ENCODE peak calls at places on chromosomes 4 and X, in ten cellular contexts. One of them, this sample, is unnamed.

GRCh38 chr4:15690020-15690809 is 8.6 kb downstream of the FAM200B start:
- DNase-seq in GM12878: no peak
- DNase-seq in A549: peak
- DNase-seq in IMR-90: peak
- DNase-seq in adrenal gland: no peak
- DNase-seq in aorta: no peak
- DNase-seq in ovary: no peak
- DNase-seq in tibial nerve: no peak
- DNase-seq in neural progenitor cell: peak
- DNase-seq in uterus: no peak
- DNase-seq in this sample: no peak

GRCh38 chr4:60913646-60914045 is 286.5 kb upstream of the ADGRL3 start:
- DNase-seq in GM12878: no peak
- DNase-seq in A549: no peak
- DNase-seq in IMR-90: no peak
- DNase-seq in adrenal gland: no peak
- DNase-seq in aorta: no peak
- DNase-seq in ovary: no peak
- DNase-seq in tibial nerve: no peak
- DNase-seq in neural progenitor cell: no peak
- DNase-seq in uterus: no peak
- DNase-seq in this sample: no peak

GRCh38 chr4:16139066-16139945 is 55.5 kb upstream of the PROM1 start:
- DNase-seq in GM12878: no peak
- DNase-seq in A549: no peak
- DNase-seq in IMR-90: no peak
- DNase-seq in adrenal gland: no peak
- DNase-seq in aorta: no peak
- DNase-seq in ovary: no peak
- DNase-seq in tibial nerve: no peak
- DNase-seq in neural progenitor cell: no peak
- DNase-seq in uterus: no peak
- DNase-seq in this sample: no peak

GRCh38 chrX:101078716-101079115 is at the start of gene TMEM35A:
- DNase-seq in GM12878: no peak
- DNase-seq in A549: no peak
- DNase-seq in IMR-90: peak
- DNase-seq in adrenal gland: no peak
- DNase-seq in aorta: no peak
- DNase-seq in ovary: no peak
- DNase-seq in tibial nerve: no peak
- DNase-seq in neural progenitor cell: peak
- DNase-seq in uterus: no peak
- DNase-seq in this sample: no peak

GRCh38 chr4:74539043-74539790 is 94.3 kb downstream of the AREG start:
- DNase-seq in GM12878: no peak
- DNase-seq in A549: peak
- DNase-seq in IMR-90: no peak
- DNase-seq in adrenal gland: no peak
- DNase-seq in aorta: no peak
- DNase-seq in ovary: no peak
- DNase-seq in tibial nerve: no peak
- DNase-seq in neural progenitor cell: no peak
- DNase-seq in uterus: no peak
- DNase-seq in this sample: no peak

GRCh38 chr4:20432098-20432497 is 180.4 kb downstream of the SLIT2 start:
- DNase-seq in GM12878: no peak
- DNase-seq in A549: no peak
- DNase-seq in IMR-90: no peak
- DNase-seq in adrenal gland: no peak
- DNase-seq in aorta: no peak
- DNase-seq in ovary: no peak
- DNase-seq in tibial nerve: no peak
- DNase-seq in neural progenitor cell: peak
- DNase-seq in uterus: no peak
- DNase-seq in this sample: no peak

GRCh38 chr4:27270435-27270834 is 409.8 kb downstream of the STIM2 start:
- DNase-seq in GM12878: no peak
- DNase-seq in A549: no peak
- DNase-seq in IMR-90: no peak
- DNase-seq in adrenal gland: no peak
- DNase-seq in aorta: no peak
- DNase-seq in ovary: no peak
- DNase-seq in tibial nerve: no peak
- DNase-seq in neural progenitor cell: no peak
- DNase-seq in uterus: no peak
- DNase-seq in this sample: no peak

GRCh38 chrX:1093112-1093511 is 119.3 kb downstream of the CRLF2 start:
- DNase-seq in GM12878: no peak
- DNase-seq in A549: no peak
- DNase-seq in IMR-90: no peak
- DNase-seq in adrenal gland: no peak
- DNase-seq in aorta: peak
- DNase-seq in ovary: no peak
- DNase-seq in tibial nerve: no peak
- DNase-seq in neural progenitor cell: no peak
- DNase-seq in uterus: no peak
- DNase-seq in this sample: no peak

GRCh38 chr4:22458112-22458511 is 57.8 kb downstream of the ADGRA3 start:
- DNase-seq in GM12878: no peak
- DNase-seq in A549: no peak
- DNase-seq in IMR-90: no peak
- DNase-seq in adrenal gland: no peak
- DNase-seq in aorta: no peak
- DNase-seq in ovary: no peak
- DNase-seq in tibial nerve: no peak
- DNase-seq in neural progenitor cell: no peak
- DNase-seq in uterus: no peak
- DNase-seq in this sample: no peak

GRCh38 chrX:135295238-135295943 is 13.9 kb upstream of the ETDC start:
- DNase-seq in GM12878: peak
- DNase-seq in A549: no peak
- DNase-seq in IMR-90: peak
- DNase-seq in adrenal gland: no peak
- DNase-seq in aorta: peak
- DNase-seq in ovary: no peak
- DNase-seq in tibial nerve: no peak
- DNase-seq in neural progenitor cell: peak
- DNase-seq in uterus: peak
- DNase-seq in this sample: peak

GRCh38 chrX:53281321-53281822 is at the start of gene IQSEC2:
- DNase-seq in GM12878: no peak
- DNase-seq in A549: peak
- DNase-seq in IMR-90: peak
- DNase-seq in adrenal gland: peak
- DNase-seq in aorta: peak
- DNase-seq in ovary: peak
- DNase-seq in tibial nerve: peak
- DNase-seq in neural progenitor cell: peak
- DNase-seq in uterus: peak
- DNase-seq in this sample: peak

GRCh38 chr4:1573830-1574459 is 110.2 kb downstream of the FAM53A start:
- DNase-seq in GM12878: no peak
- DNase-seq in A549: no peak
- DNase-seq in IMR-90: no peak
- DNase-seq in adrenal gland: no peak
- DNase-seq in aorta: peak
- DNase-seq in ovary: no peak
- DNase-seq in tibial nerve: no peak
- DNase-seq in neural progenitor cell: no peak
- DNase-seq in uterus: no peak
- DNase-seq in this sample: no peak

GRCh38 chr4:76626686-76627465 is 191.8 kb downstream of the SHROOM3 start:
- DNase-seq in GM12878: no peak
- DNase-seq in A549: peak
- DNase-seq in IMR-90: peak
- DNase-seq in adrenal gland: no peak
- DNase-seq in aorta: no peak
- DNase-seq in ovary: no peak
- DNase-seq in tibial nerve: no peak
- DNase-seq in neural progenitor cell: no peak
- DNase-seq in uterus: no peak
- DNase-seq in this sample: no peak

GRCh38 chrX:130170752-130171445 is 863 bp upstream of the RAB33A start:
- DNase-seq in GM12878: peak
- DNase-seq in A549: peak
- DNase-seq in IMR-90: no peak
- DNase-seq in adrenal gland: peak
- DNase-seq in aorta: peak
- DNase-seq in ovary: peak
- DNase-seq in tibial nerve: no peak
- DNase-seq in neural progenitor cell: peak
- DNase-seq in uterus: peak
- DNase-seq in this sample: peak

GRCh38 chr4:88818650-88819470 is 121.2 kb upstream of the NAP1L5 start:
- DNase-seq in GM12878: peak
- DNase-seq in A549: peak
- DNase-seq in IMR-90: peak
- DNase-seq in adrenal gland: peak
- DNase-seq in aorta: no peak
- DNase-seq in ovary: peak
- DNase-seq in tibial nerve: no peak
- DNase-seq in neural progenitor cell: peak
- DNase-seq in uterus: peak
- DNase-seq in this sample: peak

GRCh38 chrX:43718956-43719355 is 62.9 kb downstream of the MAOA start:
- DNase-seq in GM12878: no peak
- DNase-seq in A549: no peak
- DNase-seq in IMR-90: no peak
- DNase-seq in adrenal gland: no peak
- DNase-seq in aorta: no peak
- DNase-seq in ovary: no peak
- DNase-seq in tibial nerve: no peak
- DNase-seq in neural progenitor cell: no peak
- DNase-seq in uterus: no peak
- DNase-seq in this sample: no peak

GRCh38 chr4:34417160-34417559 is 1827.2 kb downstream of the ARAP2 start:
- DNase-seq in GM12878: no peak
- DNase-seq in A549: peak
- DNase-seq in IMR-90: no peak
- DNase-seq in adrenal gland: no peak
- DNase-seq in aorta: no peak
- DNase-seq in ovary: no peak
- DNase-seq in tibial nerve: no peak
- DNase-seq in neural progenitor cell: no peak
- DNase-seq in uterus: no peak
- DNase-seq in this sample: no peak

GRCh38 chrX:50920132-50920531 is 9.6 kb downstream of the BMP15 start:
- DNase-seq in GM12878: no peak
- DNase-seq in A549: peak
- DNase-seq in IMR-90: peak
- DNase-seq in adrenal gland: no peak
- DNase-seq in aorta: no peak
- DNase-seq in ovary: no peak
- DNase-seq in tibial nerve: no peak
- DNase-seq in neural progenitor cell: peak
- DNase-seq in uterus: no peak
- DNase-seq in this sample: no peak

GRCh38 chr4:109435635-109436034 is 2.0 kb downstream of the SEC24B start:
- DNase-seq in GM12878: no peak
- DNase-seq in A549: no peak
- DNase-seq in IMR-90: no peak
- DNase-seq in adrenal gland: peak
- DNase-seq in aorta: no peak
- DNase-seq in ovary: no peak
- DNase-seq in tibial nerve: no peak
- DNase-seq in neural progenitor cell: no peak
- DNase-seq in uterus: no peak
- DNase-seq in this sample: no peak
- H3K27ac ChIP-seq in GM12878: peak
- H3K27ac ChIP-seq in A549: no peak
- H3K27ac ChIP-seq in IMR-90: no peak
- H3K27ac ChIP-seq in adrenal gland: no peak
- H3K27ac ChIP-seq in aorta: no peak
- H3K27ac ChIP-seq in ovary: no peak
- H3K27ac ChIP-seq in tibial nerve: peak
- H3K27ac ChIP-seq in neural progenitor cell: no peak
- H3K27ac ChIP-seq in uterus: no peak
- H3K27ac ChIP-seq in this sample: no peak

DNA sequence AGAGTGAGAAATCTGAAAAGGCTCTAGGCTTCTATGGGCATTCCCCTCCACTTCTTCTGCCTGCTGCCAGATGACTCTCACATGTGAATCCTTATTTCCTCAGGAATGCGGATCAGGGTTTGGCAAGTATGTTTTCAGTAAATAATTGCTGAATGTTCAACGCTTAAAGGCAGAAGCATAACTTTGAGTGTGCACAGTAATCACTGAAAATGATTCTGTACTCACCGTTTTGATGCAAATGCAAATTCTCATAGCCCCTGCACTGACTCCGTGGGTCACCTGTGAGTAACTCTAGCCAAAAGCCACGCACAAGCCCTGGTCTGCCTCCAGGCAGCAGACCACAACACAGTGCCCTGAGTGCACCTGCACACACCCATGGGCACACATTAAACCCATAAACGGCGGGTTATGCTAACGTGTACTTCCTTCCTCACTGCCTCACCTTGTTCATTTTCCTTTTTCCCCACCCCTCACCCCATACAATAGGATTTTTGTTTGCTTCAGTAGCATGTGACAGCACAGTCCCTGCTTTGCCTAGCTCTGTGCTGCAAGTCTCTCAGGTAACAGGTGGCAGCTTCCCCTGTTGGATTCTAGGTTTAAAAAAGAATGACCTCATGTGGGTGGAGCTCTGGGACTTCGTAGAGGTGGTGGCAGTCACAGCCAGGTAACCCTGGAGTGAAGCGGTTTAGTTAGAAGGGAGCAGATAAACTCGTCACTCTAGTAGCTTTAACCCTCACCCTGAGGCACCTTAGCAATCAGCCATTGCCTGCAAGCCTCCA is at the start of gene ARHGEF38:
- DNase-seq in GM12878: no peak
- DNase-seq in A549: peak
- DNase-seq in IMR-90: peak
- DNase-seq in adrenal gland: no peak
- DNase-seq in aorta: no peak
- DNase-seq in ovary: no peak
- DNase-seq in tibial nerve: no peak
- DNase-seq in neural progenitor cell: peak
- DNase-seq in uterus: no peak
- DNase-seq in this sample: no peak
- H3K27ac ChIP-seq in GM12878: no peak
- H3K27ac ChIP-seq in A549: no peak
- H3K27ac ChIP-seq in IMR-90: no peak
- H3K27ac ChIP-seq in adrenal gland: no peak
- H3K27ac ChIP-seq in aorta: no peak
- H3K27ac ChIP-seq in ovary: no peak
- H3K27ac ChIP-seq in tibial nerve: peak
- H3K27ac ChIP-seq in neural progenitor cell: peak
- H3K27ac ChIP-seq in uterus: no peak
- H3K27ac ChIP-seq in this sample: no peak

GRCh38 chr4:23887989-23888388 is 1.9 kb downstream of the PPARGC1A start:
- DNase-seq in GM12878: no peak
- DNase-seq in A549: no peak
- DNase-seq in IMR-90: no peak
- DNase-seq in adrenal gland: peak
- DNase-seq in aorta: no peak
- DNase-seq in ovary: no peak
- DNase-seq in tibial nerve: no peak
- DNase-seq in neural progenitor cell: no peak
- DNase-seq in uterus: no peak
- DNase-seq in this sample: no peak
- H3K27ac ChIP-seq in GM12878: no peak
- H3K27ac ChIP-seq in A549: no peak
- H3K27ac ChIP-seq in IMR-90: no peak
- H3K27ac ChIP-seq in adrenal gland: no peak
- H3K27ac ChIP-seq in aorta: no peak
- H3K27ac ChIP-seq in ovary: no peak
- H3K27ac ChIP-seq in tibial nerve: peak
- H3K27ac ChIP-seq in neural progenitor cell: no peak
- H3K27ac ChIP-seq in uterus: no peak
- H3K27ac ChIP-seq in this sample: no peak

GRCh38 chrX:110145305-110145704 is 142.4 kb downstream of the TMEM164 start:
- DNase-seq in GM12878: no peak
- DNase-seq in A549: no peak
- DNase-seq in IMR-90: no peak
- DNase-seq in adrenal gland: no peak
- DNase-seq in aorta: no peak
- DNase-seq in ovary: no peak
- DNase-seq in tibial nerve: no peak
- DNase-seq in neural progenitor cell: peak
- DNase-seq in uterus: no peak
- DNase-seq in this sample: no peak
- H3K27ac ChIP-seq in GM12878: no peak
- H3K27ac ChIP-seq in A549: peak
- H3K27ac ChIP-seq in IMR-90: no peak
- H3K27ac ChIP-seq in adrenal gland: no peak
- H3K27ac ChIP-seq in aorta: no peak
- H3K27ac ChIP-seq in ovary: no peak
- H3K27ac ChIP-seq in tibial nerve: no peak
- H3K27ac ChIP-seq in neural progenitor cell: no peak
- H3K27ac ChIP-seq in uterus: no peak
- H3K27ac ChIP-seq in this sample: no peak